ENCODE peak calls at places on chromosome X, in nine cellular contexts. One of them, this sample, is unnamed.

GRCh38 chrX:30798810-30799209 is 90.2 kb downstream of the TAB3 start:
- DNase-seq in stomach: no peak
- DNase-seq in sigmoid colon: no peak
- DNase-seq in A549: no peak
- DNase-seq in suprapubic skin: no peak
- DNase-seq in right lobe of liver: no peak
- DNase-seq in GM12878: no peak
- DNase-seq in transverse colon: no peak
- DNase-seq in esophagus squamous epithelium: no peak
- DNase-seq in this sample: no peak

GRCh38 chrX:19593684-19594083 is 78.4 kb upstream of the MAP3K15 start:
- DNase-seq in stomach: no peak
- DNase-seq in sigmoid colon: no peak
- DNase-seq in A549: peak
- DNase-seq in suprapubic skin: no peak
- DNase-seq in right lobe of liver: no peak
- DNase-seq in GM12878: no peak
- DNase-seq in transverse colon: no peak
- DNase-seq in esophagus squamous epithelium: no peak
- DNase-seq in this sample: no peak

GRCh38 chrX:63471004-63471403 is 119.9 kb upstream of the SPIN4 start:
- DNase-seq in stomach: no peak
- DNase-seq in sigmoid colon: no peak
- DNase-seq in A549: no peak
- DNase-seq in suprapubic skin: no peak
- DNase-seq in right lobe of liver: no peak
- DNase-seq in GM12878: no peak
- DNase-seq in transverse colon: no peak
- DNase-seq in esophagus squamous epithelium: no peak
- DNase-seq in this sample: no peak

GRCh38 chrX:109475174-109475891 is 6.6 kb downstream of the GUCY2F start:
- DNase-seq in stomach: peak
- DNase-seq in sigmoid colon: no peak
- DNase-seq in A549: peak
- DNase-seq in suprapubic skin: no peak
- DNase-seq in right lobe of liver: no peak
- DNase-seq in GM12878: no peak
- DNase-seq in transverse colon: no peak
- DNase-seq in esophagus squamous epithelium: no peak
- DNase-seq in this sample: no peak

GRCh38 chrX:134780908-134781307 is 122.6 kb upstream of the PLAC1 start:
- DNase-seq in stomach: peak
- DNase-seq in sigmoid colon: no peak
- DNase-seq in A549: no peak
- DNase-seq in suprapubic skin: no peak
- DNase-seq in right lobe of liver: no peak
- DNase-seq in GM12878: no peak
- DNase-seq in transverse colon: no peak
- DNase-seq in esophagus squamous epithelium: no peak
- DNase-seq in this sample: no peak

GRCh38 chrX:106286053-106286650 is 118.0 kb downstream of the PWWP3B start:
- DNase-seq in stomach: no peak
- DNase-seq in sigmoid colon: no peak
- DNase-seq in A549: no peak
- DNase-seq in suprapubic skin: no peak
- DNase-seq in right lobe of liver: no peak
- DNase-seq in GM12878: no peak
- DNase-seq in transverse colon: no peak
- DNase-seq in esophagus squamous epithelium: no peak
- DNase-seq in this sample: no peak

GRCh38 chrX:65098851-65099250 is 122.6 kb upstream of the ZC4H2 start:
- DNase-seq in stomach: no peak
- DNase-seq in sigmoid colon: no peak
- DNase-seq in A549: no peak
- DNase-seq in suprapubic skin: no peak
- DNase-seq in right lobe of liver: no peak
- DNase-seq in GM12878: no peak
- DNase-seq in transverse colon: no peak
- DNase-seq in esophagus squamous epithelium: no peak
- DNase-seq in this sample: no peak

GRCh38 chrX:141314441-141314840 is 72.1 kb upstream of the SPANXC start:
- DNase-seq in stomach: no peak
- DNase-seq in sigmoid colon: no peak
- DNase-seq in A549: no peak
- DNase-seq in suprapubic skin: no peak
- DNase-seq in right lobe of liver: no peak
- DNase-seq in GM12878: no peak
- DNase-seq in transverse colon: no peak
- DNase-seq in esophagus squamous epithelium: no peak
- DNase-seq in this sample: no peak

GRCh38 chrX:39729834-39730670 is 367.7 kb downstream of the BCOR start:
- DNase-seq in stomach: no peak
- DNase-seq in sigmoid colon: no peak
- DNase-seq in A549: no peak
- DNase-seq in suprapubic skin: no peak
- DNase-seq in right lobe of liver: no peak
- DNase-seq in GM12878: no peak
- DNase-seq in transverse colon: no peak
- DNase-seq in esophagus squamous epithelium: no peak
- DNase-seq in this sample: no peak

GRCh38 chrX:70422886-70423336 is at the start of gene GDPD2:
- DNase-seq in stomach: peak
- DNase-seq in sigmoid colon: no peak
- DNase-seq in A549: peak
- DNase-seq in suprapubic skin: no peak
- DNase-seq in right lobe of liver: no peak
- DNase-seq in GM12878: no peak
- DNase-seq in transverse colon: peak
- DNase-seq in esophagus squamous epithelium: no peak
- DNase-seq in this sample: no peak

DNA sequence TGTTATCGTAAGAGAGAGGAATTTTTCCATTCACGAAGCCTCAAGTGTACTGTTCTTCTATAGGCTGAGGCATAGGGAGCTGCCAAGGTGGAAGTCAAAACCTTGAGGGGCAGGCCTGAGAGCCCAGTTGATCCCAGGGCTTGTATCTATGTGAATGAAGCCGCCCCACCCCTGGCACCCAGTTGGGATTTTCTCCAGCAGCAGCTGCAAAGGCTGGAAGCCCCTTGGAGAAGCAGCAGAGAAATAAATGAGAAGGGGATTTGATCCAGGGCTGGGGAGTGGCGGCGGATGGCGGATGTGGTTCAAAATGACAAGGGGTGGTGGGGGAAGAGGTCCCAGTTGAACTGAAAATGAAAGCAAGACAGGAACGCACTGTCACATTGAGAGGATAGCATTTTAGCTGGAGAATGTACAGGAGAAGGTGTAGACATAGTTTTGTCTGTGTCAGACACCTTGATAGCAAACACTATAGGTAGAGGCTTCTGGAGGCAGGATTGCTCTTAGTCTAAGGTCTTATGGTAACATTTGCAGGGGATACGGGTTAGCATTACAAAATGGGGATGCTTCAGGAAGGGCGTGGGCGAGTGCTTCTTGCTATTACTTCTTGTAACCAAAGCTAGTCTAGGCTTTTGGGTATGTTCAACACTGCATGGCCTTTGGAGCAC is 32.6 kb downstream of the DOCK11 start:
- DNase-seq in stomach: no peak
- DNase-seq in sigmoid colon: no peak
- DNase-seq in A549: no peak
- DNase-seq in suprapubic skin: no peak
- DNase-seq in right lobe of liver: no peak
- DNase-seq in GM12878: peak
- DNase-seq in transverse colon: peak
- DNase-seq in esophagus squamous epithelium: no peak
- DNase-seq in this sample: no peak
- H3K27ac ChIP-seq in stomach: peak
- H3K27ac ChIP-seq in sigmoid colon: peak
- H3K27ac ChIP-seq in A549: no peak
- H3K27ac ChIP-seq in suprapubic skin: no peak
- H3K27ac ChIP-seq in right lobe of liver: no peak
- H3K27ac ChIP-seq in GM12878: peak
- H3K27ac ChIP-seq in transverse colon: peak
- H3K27ac ChIP-seq in esophagus squamous epithelium: no peak
- H3K27ac ChIP-seq in this sample: no peak

DNA sequence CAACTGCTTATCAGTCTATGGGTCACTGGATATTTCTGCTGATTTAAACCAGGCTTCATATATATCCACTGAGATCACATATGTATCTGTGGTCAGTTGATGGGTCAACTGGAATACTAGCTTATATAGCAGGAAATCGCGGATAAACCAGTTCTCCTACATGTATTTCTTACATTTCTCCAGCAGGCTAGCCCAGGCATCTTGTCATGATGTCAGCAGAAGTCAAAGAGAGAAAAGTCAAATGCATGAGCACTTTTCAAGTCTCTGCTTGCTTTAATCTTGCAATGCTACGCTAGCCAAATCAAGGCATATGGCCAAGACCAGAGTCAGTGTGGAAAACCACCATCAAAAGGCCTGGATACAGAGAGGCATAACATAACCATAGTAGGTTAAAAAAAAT is 1008.8 kb upstream of the DIAPH2 start:
- DNase-seq in stomach: no peak
- DNase-seq in sigmoid colon: no peak
- DNase-seq in A549: no peak
- DNase-seq in suprapubic skin: no peak
- DNase-seq in right lobe of liver: no peak
- DNase-seq in GM12878: no peak
- DNase-seq in transverse colon: no peak
- DNase-seq in esophagus squamous epithelium: no peak
- DNase-seq in this sample: no peak
- TF ChIP-seq CTCF in stomach: no peak
- TF ChIP-seq CTCF in sigmoid colon: no peak
- TF ChIP-seq CTCF in A549: no peak
- TF ChIP-seq CTCF in suprapubic skin: no peak
- TF ChIP-seq CTCF in right lobe of liver: no peak
- TF ChIP-seq CTCF in GM12878: no peak
- TF ChIP-seq CTCF in transverse colon: no peak
- TF ChIP-seq CTCF in esophagus squamous epithelium: peak
- TF ChIP-seq CTCF in this sample: no peak

DNA sequence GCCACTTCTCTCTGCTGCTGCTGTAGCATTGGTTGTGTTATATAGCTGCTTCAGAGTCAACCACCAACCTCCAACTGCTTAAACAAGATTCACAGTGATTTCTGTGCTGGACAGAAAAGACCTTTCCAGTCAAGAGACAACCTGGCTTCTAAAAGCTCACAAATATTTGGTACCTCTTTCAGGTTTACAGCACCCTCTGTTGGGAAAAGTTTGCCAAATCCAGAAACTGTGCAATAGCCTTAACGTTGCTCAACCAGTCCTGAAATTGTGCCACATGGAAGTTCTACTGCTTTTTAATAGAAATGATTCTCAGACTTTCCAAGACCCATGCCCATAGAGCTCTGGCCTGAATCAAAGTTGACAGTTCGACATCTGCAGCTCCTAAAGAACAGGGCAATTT is 842.1 kb upstream of the HTR2C start:
- DNase-seq in stomach: no peak
- DNase-seq in sigmoid colon: no peak
- DNase-seq in A549: peak
- DNase-seq in suprapubic skin: no peak
- DNase-seq in right lobe of liver: no peak
- DNase-seq in GM12878: no peak
- DNase-seq in transverse colon: no peak
- DNase-seq in esophagus squamous epithelium: no peak
- DNase-seq in this sample: no peak
- TF ChIP-seq POLR2A in stomach: no peak
- TF ChIP-seq POLR2A in sigmoid colon: no peak
- TF ChIP-seq POLR2A in A549: no peak
- TF ChIP-seq POLR2A in suprapubic skin: no peak
- TF ChIP-seq POLR2A in right lobe of liver: no peak
- TF ChIP-seq POLR2A in GM12878: no peak
- TF ChIP-seq POLR2A in transverse colon: no peak
- TF ChIP-seq POLR2A in esophagus squamous epithelium: no peak
- TF ChIP-seq POLR2A in this sample: no peak

GRCh38 chrX:54492340-54492739 is 3.7 kb downstream of the FGD1 start:
- DNase-seq in stomach: no peak
- DNase-seq in sigmoid colon: no peak
- DNase-seq in A549: no peak
- DNase-seq in suprapubic skin: no peak
- DNase-seq in right lobe of liver: no peak
- DNase-seq in GM12878: no peak
- DNase-seq in transverse colon: no peak
- DNase-seq in esophagus squamous epithelium: no peak
- DNase-seq in this sample: no peak

GRCh38 chrX:54496517-54496852 is 451 bp upstream of the FGD1 start:
- DNase-seq in stomach: no peak
- DNase-seq in sigmoid colon: no peak
- DNase-seq in A549: no peak
- DNase-seq in suprapubic skin: no peak
- DNase-seq in right lobe of liver: no peak
- DNase-seq in GM12878: no peak
- DNase-seq in transverse colon: no peak
- DNase-seq in esophagus squamous epithelium: no peak
- DNase-seq in this sample: no peak

GRCh38 chrX:54494970-54495813 is 842 bp downstream of the FGD1 start:
- DNase-seq in stomach: peak
- DNase-seq in sigmoid colon: no peak
- DNase-seq in A549: peak
- DNase-seq in suprapubic skin: no peak
- DNase-seq in right lobe of liver: no peak
- DNase-seq in GM12878: no peak
- DNase-seq in transverse colon: no peak
- DNase-seq in esophagus squamous epithelium: no peak
- DNase-seq in this sample: peak

GRCh38 chrX:54495814-54496516 is at the start of gene FGD1:
- DNase-seq in stomach: peak
- DNase-seq in sigmoid colon: peak
- DNase-seq in A549: peak
- DNase-seq in suprapubic skin: no peak
- DNase-seq in right lobe of liver: peak
- DNase-seq in GM12878: no peak
- DNase-seq in transverse colon: peak
- DNase-seq in esophagus squamous epithelium: no peak
- DNase-seq in this sample: peak

GRCh38 chrX:54494166-54494969 is 1.7 kb downstream of the FGD1 start:
- DNase-seq in stomach: no peak
- DNase-seq in sigmoid colon: no peak
- DNase-seq in A549: no peak
- DNase-seq in suprapubic skin: no peak
- DNase-seq in right lobe of liver: no peak
- DNase-seq in GM12878: no peak
- DNase-seq in transverse colon: no peak
- DNase-seq in esophagus squamous epithelium: no peak
- DNase-seq in this sample: no peak
- H3K27ac ChIP-seq in stomach: peak
- H3K27ac ChIP-seq in sigmoid colon: peak
- H3K27ac ChIP-seq in A549: peak
- H3K27ac ChIP-seq in suprapubic skin: peak
- H3K27ac ChIP-seq in right lobe of liver: no peak
- H3K27ac ChIP-seq in GM12878: no peak
- H3K27ac ChIP-seq in transverse colon: peak
- H3K27ac ChIP-seq in esophagus squamous epithelium: peak
- H3K27ac ChIP-seq in this sample: peak